ENCODE peak calls at places on chromosomes 11 and 22, in seven cellular contexts. One of them, this sample, is unnamed.

GRCh38 chr11:130407978-130408377 is 20.4 kb downstream of the ADAMTS8 start:
- DNase-seq in ovary: no peak
- DNase-seq in cardiac fibroblast: peak
- DNase-seq in AG04450: no peak
- DNase-seq in choroid plexus epithelial cell: peak
- DNase-seq in dorsolateral prefrontal cortex: no peak
- DNase-seq in coronary artery: no peak
- DNase-seq in this sample: peak

GRCh38 chr11:47333526-47333845 is 19.0 kb downstream of the MYBPC3 start:
- DNase-seq in coronary artery: no peak
- DNase-seq in cardiac fibroblast: no peak
- DNase-seq in dorsolateral prefrontal cortex: no peak
- DNase-seq in AG04450: no peak
- DNase-seq in choroid plexus epithelial cell: no peak
- DNase-seq in ovary: no peak
- DNase-seq in this sample: no peak

GRCh38 chr11:41784513-41785335 is 325.3 kb upstream of the LRRC4C start:
- DNase-seq in ovary: no peak
- DNase-seq in AG04450: no peak
- DNase-seq in choroid plexus epithelial cell: no peak
- DNase-seq in dorsolateral prefrontal cortex: no peak
- DNase-seq in coronary artery: no peak
- DNase-seq in cardiac fibroblast: no peak
- DNase-seq in this sample: no peak

GRCh38 chr11:110463153-110463552 is 33.4 kb downstream of the FDX1 start:
- DNase-seq in dorsolateral prefrontal cortex: peak
- DNase-seq in coronary artery: no peak
- DNase-seq in ovary: no peak
- DNase-seq in cardiac fibroblast: peak
- DNase-seq in choroid plexus epithelial cell: peak
- DNase-seq in AG04450: peak
- DNase-seq in this sample: peak

GRCh38 chr11:117281159-117281558 is 10.0 kb upstream of the BACE1-AS start:
- DNase-seq in coronary artery: no peak
- DNase-seq in cardiac fibroblast: peak
- DNase-seq in dorsolateral prefrontal cortex: no peak
- DNase-seq in ovary: peak
- DNase-seq in AG04450: peak
- DNase-seq in choroid plexus epithelial cell: peak
- DNase-seq in this sample: peak

GRCh38 chr11:122791411-122791810 is 46.9 kb upstream of the CRTAM start:
- DNase-seq in ovary: no peak
- DNase-seq in AG04450: no peak
- DNase-seq in choroid plexus epithelial cell: peak
- DNase-seq in dorsolateral prefrontal cortex: no peak
- DNase-seq in cardiac fibroblast: no peak
- DNase-seq in coronary artery: peak
- DNase-seq in this sample: peak

GRCh38 chr11:23272095-23272494 is 411.8 kb upstream of the CCDC179 start:
- DNase-seq in cardiac fibroblast: no peak
- DNase-seq in choroid plexus epithelial cell: no peak
- DNase-seq in AG04450: no peak
- DNase-seq in coronary artery: no peak
- DNase-seq in ovary: no peak
- DNase-seq in dorsolateral prefrontal cortex: no peak
- DNase-seq in this sample: no peak

GRCh38 chr11:1086171-1087102 is 11.8 kb downstream of the MUC2 start:
- DNase-seq in cardiac fibroblast: no peak
- DNase-seq in choroid plexus epithelial cell: no peak
- DNase-seq in coronary artery: no peak
- DNase-seq in AG04450: no peak
- DNase-seq in dorsolateral prefrontal cortex: no peak
- DNase-seq in ovary: peak
- DNase-seq in this sample: no peak

GRCh38 chr11:117819096-117820040 is 5.2 kb downstream of the FXYD2 start:
- DNase-seq in AG04450: peak
- DNase-seq in coronary artery: no peak
- DNase-seq in ovary: peak
- DNase-seq in cardiac fibroblast: peak
- DNase-seq in choroid plexus epithelial cell: peak
- DNase-seq in dorsolateral prefrontal cortex: peak
- DNase-seq in this sample: peak

GRCh38 chr22:23110922-23111527 is 30.8 kb downstream of the RSPH14 start:
- DNase-seq in choroid plexus epithelial cell: no peak
- DNase-seq in ovary: no peak
- DNase-seq in cardiac fibroblast: no peak
- DNase-seq in AG04450: no peak
- DNase-seq in coronary artery: no peak
- DNase-seq in dorsolateral prefrontal cortex: no peak
- DNase-seq in this sample: no peak

GRCh38 chr22:44665115-44665514 is 36.9 kb upstream of the PRR5 start:
- DNase-seq in coronary artery: no peak
- DNase-seq in cardiac fibroblast: no peak
- DNase-seq in choroid plexus epithelial cell: no peak
- DNase-seq in dorsolateral prefrontal cortex: no peak
- DNase-seq in ovary: no peak
- DNase-seq in AG04450: no peak
- DNase-seq in this sample: no peak

GRCh38 chr11:119895981-119896380 is 167.0 kb upstream of the NECTIN1 start:
- DNase-seq in cardiac fibroblast: no peak
- DNase-seq in ovary: no peak
- DNase-seq in choroid plexus epithelial cell: no peak
- DNase-seq in AG04450: no peak
- DNase-seq in dorsolateral prefrontal cortex: no peak
- DNase-seq in coronary artery: no peak
- DNase-seq in this sample: no peak

GRCh38 chr11:128302425-128303186 is 284.8 kb downstream of the ETS1 start:
- DNase-seq in coronary artery: no peak
- DNase-seq in AG04450: no peak
- DNase-seq in ovary: no peak
- DNase-seq in cardiac fibroblast: no peak
- DNase-seq in choroid plexus epithelial cell: no peak
- DNase-seq in dorsolateral prefrontal cortex: no peak
- DNase-seq in this sample: no peak

GRCh38 chr11:110251837-110252236 is 44.6 kb downstream of the RDX start:
- DNase-seq in AG04450: no peak
- DNase-seq in dorsolateral prefrontal cortex: no peak
- DNase-seq in choroid plexus epithelial cell: peak
- DNase-seq in ovary: no peak
- DNase-seq in coronary artery: no peak
- DNase-seq in cardiac fibroblast: peak
- DNase-seq in this sample: peak

GRCh38 chr11:126863294-126863997 is 137.1 kb downstream of the KIRREL3 start:
- DNase-seq in AG04450: no peak
- DNase-seq in ovary: no peak
- DNase-seq in cardiac fibroblast: no peak
- DNase-seq in coronary artery: no peak
- DNase-seq in choroid plexus epithelial cell: no peak
- DNase-seq in dorsolateral prefrontal cortex: no peak
- DNase-seq in this sample: no peak

GRCh38 chr22:29003975-29004646 is 57.5 kb downstream of the C22orf31 start:
- DNase-seq in AG04450: no peak
- DNase-seq in choroid plexus epithelial cell: no peak
- DNase-seq in cardiac fibroblast: no peak
- DNase-seq in ovary: no peak
- DNase-seq in dorsolateral prefrontal cortex: no peak
- DNase-seq in coronary artery: no peak
- DNase-seq in this sample: no peak

GRCh38 chr11:75380716-75381420 is 18.4 kb upstream of the RPS3 start:
- DNase-seq in cardiac fibroblast: no peak
- DNase-seq in ovary: no peak
- DNase-seq in dorsolateral prefrontal cortex: no peak
- DNase-seq in choroid plexus epithelial cell: no peak
- DNase-seq in coronary artery: no peak
- DNase-seq in AG04450: no peak
- DNase-seq in this sample: no peak

GRCh38 chr11:14784230-14784629 is 107.8 kb downstream of the CYP2R1 start:
- DNase-seq in dorsolateral prefrontal cortex: no peak
- DNase-seq in AG04450: no peak
- DNase-seq in cardiac fibroblast: no peak
- DNase-seq in ovary: no peak
- DNase-seq in choroid plexus epithelial cell: no peak
- DNase-seq in coronary artery: no peak
- DNase-seq in this sample: no peak

GRCh38 chr11:114848027-114848426 is 169.7 kb downstream of the NXPE2 start:
- DNase-seq in choroid plexus epithelial cell: no peak
- DNase-seq in ovary: no peak
- DNase-seq in cardiac fibroblast: no peak
- DNase-seq in coronary artery: no peak
- DNase-seq in AG04450: no peak
- DNase-seq in dorsolateral prefrontal cortex: no peak
- DNase-seq in this sample: no peak

GRCh38 chr11:114847599-114847998 is 169.3 kb downstream of the NXPE2 start:
- DNase-seq in choroid plexus epithelial cell: no peak
- DNase-seq in cardiac fibroblast: no peak
- DNase-seq in dorsolateral prefrontal cortex: no peak
- DNase-seq in AG04450: no peak
- DNase-seq in ovary: no peak
- DNase-seq in coronary artery: no peak
- DNase-seq in this sample: no peak

DNA sequence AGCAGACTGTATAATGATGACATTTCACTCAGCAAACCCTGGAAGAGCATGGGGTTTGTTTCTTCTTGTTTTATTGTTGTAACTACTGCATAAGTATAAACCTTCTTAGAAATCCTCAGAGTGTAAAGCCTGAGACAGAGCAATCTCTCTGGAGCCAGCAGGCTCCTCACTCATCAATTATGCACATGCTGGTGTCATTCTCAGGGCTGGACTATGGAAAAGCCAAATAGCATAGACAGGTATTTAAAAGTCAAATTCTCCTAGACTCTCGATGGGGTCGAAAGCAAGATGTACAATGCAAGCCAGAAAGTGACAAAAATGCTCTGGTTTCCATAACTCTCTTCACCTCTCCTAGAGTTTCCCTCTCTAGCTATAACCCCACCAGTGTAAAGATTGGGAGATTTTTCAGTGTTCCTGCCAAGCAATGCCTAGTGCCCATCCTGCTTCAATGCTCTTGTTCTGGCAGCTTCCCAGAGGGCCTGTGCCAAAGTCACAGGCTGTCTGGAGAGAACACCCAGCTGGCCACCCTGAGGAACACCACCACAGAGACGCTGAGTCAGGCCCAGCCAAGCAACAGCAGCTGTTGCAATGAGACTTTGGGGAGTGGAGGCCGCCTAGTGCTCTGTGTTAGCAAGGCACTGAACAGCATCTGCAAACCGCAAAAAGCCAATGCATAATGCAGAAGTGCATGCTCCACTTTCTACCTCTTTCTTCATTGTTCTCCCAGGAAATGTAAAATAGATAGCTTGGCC is 167.9 kb downstream of the NXPE2 start:
- DNase-seq in coronary artery: no peak
- DNase-seq in dorsolateral prefrontal cortex: peak
- DNase-seq in ovary: no peak
- DNase-seq in choroid plexus epithelial cell: no peak
- DNase-seq in cardiac fibroblast: no peak
- DNase-seq in AG04450: no peak
- DNase-seq in this sample: no peak
- TF ChIP-seq CTCF in coronary artery: no peak
- TF ChIP-seq CTCF in dorsolateral prefrontal cortex: no peak
- TF ChIP-seq CTCF in ovary: no peak
- TF ChIP-seq CTCF in choroid plexus epithelial cell: no peak
- TF ChIP-seq CTCF in cardiac fibroblast: no peak
- TF ChIP-seq CTCF in AG04450: no peak
- TF ChIP-seq CTCF in this sample: no peak

GRCh38 chr11:8167796-8168195 is 1.0 kb downstream of the RIC3 start:
- DNase-seq in choroid plexus epithelial cell: peak
- DNase-seq in dorsolateral prefrontal cortex: no peak
- DNase-seq in ovary: no peak
- DNase-seq in cardiac fibroblast: peak
- DNase-seq in coronary artery: no peak
- DNase-seq in AG04450: no peak
- DNase-seq in this sample: peak

GRCh38 chr11:8168485-8169257 is at the start of gene RIC3:
- DNase-seq in coronary artery: no peak
- DNase-seq in choroid plexus epithelial cell: no peak
- DNase-seq in cardiac fibroblast: no peak
- DNase-seq in dorsolateral prefrontal cortex: peak
- DNase-seq in ovary: peak
- DNase-seq in AG04450: no peak
- DNase-seq in this sample: no peak
- H3K4me3 ChIP-seq in coronary artery: peak
- H3K4me3 ChIP-seq in choroid plexus epithelial cell: no peak
- H3K4me3 ChIP-seq in cardiac fibroblast: no peak
- H3K4me3 ChIP-seq in dorsolateral prefrontal cortex: peak
- H3K4me3 ChIP-seq in ovary: peak
- H3K4me3 ChIP-seq in AG04450: no peak
- H3K4me3 ChIP-seq in this sample: no peak

GRCh38 chr11:8230178-8230859 is 33.4 kb downstream of the LMO1 start:
- DNase-seq in AG04450: no peak
- DNase-seq in coronary artery: no peak
- DNase-seq in ovary: no peak
- DNase-seq in cardiac fibroblast: no peak
- DNase-seq in choroid plexus epithelial cell: no peak
- DNase-seq in dorsolateral prefrontal cortex: no peak
- DNase-seq in this sample: no peak
- TF ChIP-seq CTCF in AG04450: no peak
- TF ChIP-seq CTCF in coronary artery: no peak
- TF ChIP-seq CTCF in ovary: no peak
- TF ChIP-seq CTCF in cardiac fibroblast: no peak
- TF ChIP-seq CTCF in choroid plexus epithelial cell: peak
- TF ChIP-seq CTCF in dorsolateral prefrontal cortex: no peak
- TF ChIP-seq CTCF in this sample: no peak

GRCh38 chr11:10455637-10456487 is 798 bp downstream of the AMPD3 start:
- DNase-seq in ovary: no peak
- DNase-seq in AG04450: peak
- DNase-seq in coronary artery: no peak
- DNase-seq in dorsolateral prefrontal cortex: no peak
- DNase-seq in choroid plexus epithelial cell: peak
- DNase-seq in cardiac fibroblast: peak
- DNase-seq in this sample: peak

GRCh38 chr11:10454902-10455631 is at the start of gene AMPD3:
- DNase-seq in choroid plexus epithelial cell: peak
- DNase-seq in AG04450: peak
- DNase-seq in dorsolateral prefrontal cortex: no peak
- DNase-seq in ovary: no peak
- DNase-seq in cardiac fibroblast: peak
- DNase-seq in coronary artery: no peak
- DNase-seq in this sample: peak

GRCh38 chr11:10457901-10458300 is 2.8 kb downstream of the AMPD3 start:
- DNase-seq in choroid plexus epithelial cell: no peak
- DNase-seq in ovary: no peak
- DNase-seq in cardiac fibroblast: no peak
- DNase-seq in coronary artery: no peak
- DNase-seq in AG04450: no peak
- DNase-seq in dorsolateral prefrontal cortex: no peak
- DNase-seq in this sample: no peak

GRCh38 chr11:10454506-10454901 is 560 bp upstream of the AMPD3 start:
- DNase-seq in AG04450: no peak
- DNase-seq in ovary: no peak
- DNase-seq in choroid plexus epithelial cell: peak
- DNase-seq in dorsolateral prefrontal cortex: no peak
- DNase-seq in coronary artery: no peak
- DNase-seq in cardiac fibroblast: no peak
- DNase-seq in this sample: no peak

DNA sequence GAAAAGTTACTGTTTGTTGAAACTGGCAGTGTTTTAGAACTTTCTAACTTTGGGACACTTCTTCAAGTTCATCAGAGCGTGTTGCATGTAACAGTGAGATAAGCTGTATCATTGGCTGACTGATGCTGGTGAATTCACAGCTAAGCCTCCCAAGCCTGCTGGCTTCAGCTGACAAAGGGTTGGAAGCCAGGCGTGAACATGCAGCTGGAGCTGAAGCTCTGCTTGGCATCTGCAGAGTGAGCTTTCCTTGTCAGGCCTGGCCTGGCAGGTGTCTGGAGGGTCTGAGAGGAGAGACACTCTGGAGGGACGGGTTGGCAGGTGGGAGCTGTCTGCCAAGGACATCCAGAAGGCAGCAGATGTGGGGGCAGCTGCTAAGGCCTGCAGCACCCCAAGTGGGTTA is 1.5 kb downstream of the AMPD3 start:
- DNase-seq in dorsolateral prefrontal cortex: no peak
- DNase-seq in choroid plexus epithelial cell: peak
- DNase-seq in coronary artery: no peak
- DNase-seq in AG04450: no peak
- DNase-seq in ovary: no peak
- DNase-seq in cardiac fibroblast: no peak
- DNase-seq in this sample: peak
- H3K4me3 ChIP-seq in dorsolateral prefrontal cortex: peak
- H3K4me3 ChIP-seq in choroid plexus epithelial cell: peak
- H3K4me3 ChIP-seq in coronary artery: peak
- H3K4me3 ChIP-seq in AG04450: peak
- H3K4me3 ChIP-seq in ovary: no peak
- H3K4me3 ChIP-seq in cardiac fibroblast: peak
- H3K4me3 ChIP-seq in this sample: peak